ENCODE peak calls at places on chromosomes 2 and 18, in nine cellular contexts. I, G, M, W, C, F, S, N and U are unnamed samples.

GRCh38 chr2:234768608-234769196 is 183.1 kb upstream of the SH3BP4 start:
- DNase-seq in N (no peak), G (no peak), S (peak; percentile 60), F (no peak), W (no peak), M (peak; percentile 63), C (no peak), I (no peak), U (no peak)

GRCh38 chr18:30487962-30488361 is 554.6 kb downstream of the DSC3 start:
- DNase-seq in C (no peak), F (no peak), S (no peak), N (no peak), I (no peak), G (no peak), W (no peak), M (peak; percentile 77), U (no peak)

GRCh38 chr2:19845323-19845920 is 56.4 kb downstream of the TTC32 start:
- DNase-seq in W (no peak), N (no peak), C (peak; percentile 40), S (no peak), F (no peak), M (no peak), I (no peak), G (no peak), U (no peak)

GRCh38 chr2:239216614-239217273 is 184.1 kb downstream of the HDAC4 start:
- DNase-seq in I (no peak), F (peak; percentile 53), N (no peak), W (no peak), S (no peak), G (no peak), C (no peak), M (no peak), U (no peak)

GRCh38 chr2:173149491-173149890 is 73.8 kb downstream of the MAP3K20 start:
- DNase-seq in S (no peak), N (no peak), C (no peak), F (peak; percentile 46), W (no peak), G (no peak), M (no peak), I (no peak), U (no peak)

GRCh38 chr2:137676348-137676747 is 287.9 kb upstream of the HNMT start:
- DNase-seq in F (no peak), W (no peak), I (no peak), G (no peak), M (no peak), N (peak; percentile 3), C (no peak), S (no peak), U (no peak)

GRCh38 chr2:112623913-112624777 is 21.6 kb upstream of the SLC20A1 start:
- DNase-seq in G (no peak), N (no peak), C (peak; percentile 73), I (no peak), F (peak; percentile 63), W (no peak), S (peak; percentile 90), M (peak; percentile 84), U (peak; percentile 72)

GRCh38 chr2:167820488-167820887 is 426.9 kb downstream of the STK39 start:
- DNase-seq in C (no peak), I (no peak), F (no peak), N (no peak), G (no peak), S (no peak), M (no peak), W (no peak), U (no peak)

GRCh38 chr18:9613550-9614400 is 584 bp downstream of the PPP4R1 start:
- DNase-seq in S (peak; percentile 47), W (no peak), G (peak; percentile 77), M (peak; percentile 58), F (peak; percentile 70), C (peak; percentile 61), N (peak; percentile 84), I (peak; percentile 68), U (peak; percentile 76)

GRCh38 chr2:122136071-122136470 is 380.6 kb downstream of the TSN start:
- DNase-seq in I (peak; percentile 57), F (no peak), C (no peak), W (no peak), S (no peak), G (no peak), N (peak; percentile 21), M (peak; percentile 16), U (no peak)

GRCh38 chr2:133753665-133754064 is 185.4 kb upstream of the NCKAP5 start:
- DNase-seq in W (no peak), I (no peak), F (no peak), G (no peak), S (no peak), C (no peak), N (no peak), M (no peak), U (peak; percentile 42)

GRCh38 chr2:85957256-85957655 is 68.5 kb upstream of the ST3GAL5 start:
- DNase-seq in N (no peak), F (no peak), W (no peak), S (no peak), C (no peak), I (no peak), G (no peak), M (no peak), U (no peak)

GRCh38 chr18:2847341-2848144 is 737 bp downstream of the EMILIN2 start:
- DNase-seq in G (peak; percentile 26), F (peak; percentile 61), N (peak; percentile 65), M (peak; percentile 27), I (no peak), S (peak; percentile 51), C (no peak), W (no peak), U (peak; percentile 32)

GRCh38 chr2:90207454-90208058 is 1516.1 kb downstream of the RPIA start:
- DNase-seq in C (no peak), I (peak; percentile 86), M (no peak), G (no peak), F (no peak), S (peak; percentile 16), W (no peak), N (no peak), U (no peak)

GRCh38 chr2:173991857-173992588 is 26.9 kb upstream of the SP3 start:
- DNase-seq in W (no peak), S (peak; percentile 94), I (no peak), F (no peak), C (peak; percentile 92), G (no peak), N (no peak), M (peak; percentile 44), U (peak; percentile 85)

GRCh38 chr2:17672583-17673317 is 80.9 kb downstream of the SMC6 start:
- DNase-seq in G (no peak), N (no peak), M (peak; percentile 83), W (no peak), S (peak; percentile 44), F (no peak), I (no peak), C (no peak), U (no peak)

GRCh38 chr2:171958475-171958874 is 36.2 kb downstream of the HAT1 start:
- DNase-seq in W (no peak), S (peak; percentile 70), M (peak; percentile 73), C (no peak), I (no peak), N (no peak), G (no peak), F (no peak), U (no peak)

GRCh38 chr2:59008950-59009349 is 767.8 kb upstream of the FANCL start:
- DNase-seq in N (no peak), I (no peak), S (no peak), W (no peak), G (no peak), F (no peak), C (no peak), M (no peak), U (no peak)

GRCh38 chr2:157158111-157158510 is 99.4 kb upstream of the GALNT5 start:
- DNase-seq in S (peak; percentile 39), W (no peak), I (no peak), M (peak; percentile 53), C (no peak), F (no peak), G (no peak), N (no peak), U (no peak)